ENCODE peak calls at places on chromosomes 7 and 10, in four cellular contexts. T is cardiac fibroblast; S is NCI-H1092; F is activated T-helper 1 cell treated with anti-CD3 and anti-CD28 coated beads, Interleukin-12 subunit alpha, Interleukin-12 subunit beta, Interleukin-2, Interleukin-4 antibody, amounts not matched to agents 30 ng/mL and 10 ng/mL and 1 ng/mL, durations not matched to agents 14 hours and 24 hours and 36 hours. J is an unnamed sample.

GRCh38 chr10:113891476-113891875 is 37.0 kb downstream of the NHLRC2 start:
- DNase-seq in T (no peak), S (no peak), F (no peak), J (no peak)

GRCh38 chr7:65902306-65902705 is 29.4 kb downstream of the VKORC1L1 start:
- DNase-seq in T (no peak), S (no peak), F (no peak), J (no peak)

GRCh38 chr7:150340024-150340749 is 1.2 kb downstream of the RARRES2 start:
- DNase-seq in T (peak), S (no peak), F (no peak), J (no peak)

GRCh38 chr7:39741942-39742623 is 118.7 kb downstream of the RALA start:
- DNase-seq in T (peak), S (no peak), F (peak), J (peak)

GRCh38 chr10:8049151-8049873 is 5.2 kb upstream of the GATA3 start:
- DNase-seq in T (no peak), S (no peak), F (no peak), J (no peak)

GRCh38 chr10:62031522-62031921 is 130.0 kb downstream of the ARID5B start:
- DNase-seq in T (no peak), S (no peak), F (no peak), J (no peak)

GRCh38 chr10:52752261-52752660 is 20.3 kb downstream of the MBL2 start:
- DNase-seq in T (no peak), S (no peak), F (no peak), J (no peak)

GRCh38 chr10:84256510-84257342 is 11.9 kb downstream of the RGR start:
- DNase-seq in T (peak), S (peak), F (peak), J (no peak)

GRCh38 chr7:131042269-131043160 is 285.2 kb upstream of the MKLN1 start:
- DNase-seq in T (no peak), S (no peak), F (no peak), J (no peak)

GRCh38 chr10:43994539-43994938 is 345.9 kb upstream of the ZNF32 start:
- DNase-seq in T (no peak), S (no peak), F (no peak), J (no peak)

GRCh38 chr10:119415536-119416527 is 126.7 kb downstream of the RGS10 start:
- DNase-seq in T (no peak), S (no peak), F (no peak), J (no peak)

GRCh38 chr7:28937103-28937502 is 21.0 kb downstream of the TRIL start:
- DNase-seq in T (no peak), S (no peak), F (no peak), J (no peak)

GRCh38 chr7:153939177-153939576 is 113.0 kb upstream of the DPP6 start:
- DNase-seq in T (no peak), S (no peak), F (no peak), J (no peak)

GRCh38 chr10:14712991-14713422 is 61.7 kb downstream of the FAM107B start:
- DNase-seq in T (no peak), S (no peak), F (no peak), J (no peak)

GRCh38 chr7:129053938-129054437 is 923 bp downstream of the TNPO3 start:
- DNase-seq in T (peak), S (no peak), F (no peak), J (no peak)

GRCh38 chr7:128697301-128697905 is 25.3 kb downstream of the GARIN1A start:
- DNase-seq in T (peak), S (no peak), F (peak), J (no peak)

GRCh38 chr7:42274052-42274451 is 37.0 kb upstream of the GLI3 start:
- DNase-seq in T (peak), S (no peak), F (no peak), J (no peak)

GRCh38 chr10:75982611-75983369 is 551.4 kb downstream of the LRMDA start:
- DNase-seq in T (peak), S (no peak), F (no peak), J (no peak)

GRCh38 chr7:81499262-81500116 is 270.4 kb downstream of the HGF start:
- DNase-seq in T (peak), S (peak), F (no peak), J (peak)

GRCh38 chr7:138934861-138935260 is 46.3 kb downstream of the KIAA1549 start:
- DNase-seq in T (peak), S (no peak), F (no peak), J (no peak)

GRCh38 chr7:13920053-13920697 is 69.3 kb downstream of the ETV1 start:
- DNase-seq in T (peak), S (peak), F (no peak), J (peak)

GRCh38 chr10:97234403-97234802 is 48.6 kb upstream of the SLIT1 start:
- DNase-seq in T (peak), S (peak), F (no peak), J (peak)

GRCh38 chr7:150737265-150738055 is at the start of gene GIMAP5:
- DNase-seq in T (no peak), S (no peak), F (peak), J (no peak)

GRCh38 chr10:119459681-119460340 is 82.7 kb downstream of the RGS10 start:
- DNase-seq in T (no peak), S (no peak), F (no peak), J (no peak)

GRCh38 chr7:47937711-47938573 is 10.3 kb downstream of the PKD1L1 start:
- DNase-seq in T (no peak), S (no peak), F (no peak), J (no peak)